ENCODE peak calls at places on chromosomes 3 and 15, in nine cellular contexts. F, R, L, Y, A, U, M, H and W are unnamed samples.

GRCh38 chr3:2517479-2518188 is 419.0 kb downstream of the CNTN4 start:
- DNase-seq in F (no peak), R (no peak), L (no peak), Y (no peak), A (no peak), U (no peak), M (no peak), H (no peak), W (no peak)

GRCh38 chr15:39230205-39230916 is 350.5 kb upstream of the THBS1 start:
- DNase-seq in F (peak), R (no peak), L (no peak), Y (no peak), A (no peak), U (no peak), M (peak), H (no peak), W (no peak)

GRCh38 chr3:55017876-55018275 is 90.0 kb upstream of the LRTM1 start:
- DNase-seq in F (no peak), R (no peak), L (no peak), Y (no peak), A (no peak), U (no peak), M (no peak), H (no peak), W (no peak)

GRCh38 chr3:1214928-1215327 is 122.1 kb downstream of the CNTN6 start:
- DNase-seq in F (no peak), R (no peak), L (no peak), Y (no peak), A (no peak), U (no peak), M (no peak), H (no peak), W (no peak)

GRCh38 chr3:126515066-126515706 is 2.4 kb downstream of the UROC1 start:
- DNase-seq in F (no peak), R (no peak), L (no peak), Y (no peak), A (no peak), U (no peak), M (no peak), H (no peak), W (no peak)

GRCh38 chr3:27431116-27431515 is 53.1 kb downstream of the SLC4A7 start:
- DNase-seq in F (peak), R (peak), L (peak), Y (peak), A (no peak), U (no peak), M (no peak), H (no peak), W (no peak)

GRCh38 chr15:61459785-61460707 is 230.9 kb upstream of the RORA start:
- DNase-seq in F (peak), R (no peak), L (no peak), Y (no peak), A (no peak), U (no peak), M (no peak), H (no peak), W (no peak)

GRCh38 chr3:194671511-194671899 is 486 bp downstream of the LSG1 start:
- DNase-seq in F (peak), R (no peak), L (no peak), Y (peak), A (no peak), U (no peak), M (no peak), H (peak), W (peak)

GRCh38 chr15:29139072-29139471 is 130.6 kb downstream of the NSMCE3 start:
- DNase-seq in F (no peak), R (no peak), L (no peak), Y (no peak), A (no peak), U (no peak), M (no peak), H (no peak), W (no peak)

GRCh38 chr3:127261925-127262324 is 25.9 kb downstream of the PRR20G start:
- DNase-seq in F (no peak), R (no peak), L (no peak), Y (no peak), A (no peak), U (no peak), M (no peak), H (no peak), W (no peak)

GRCh38 chr3:189123595-189124387 is 48.0 kb upstream of the TPRG1 start:
- DNase-seq in F (peak), R (no peak), L (no peak), Y (no peak), A (no peak), U (peak), M (no peak), H (peak), W (no peak)

GRCh38 chr15:66921319-66921718 is 144.1 kb upstream of the SMAD3 start:
- DNase-seq in F (no peak), R (peak), L (no peak), Y (no peak), A (no peak), U (no peak), M (no peak), H (no peak), W (no peak)

GRCh38 chr15:66922608-66923007 is 142.8 kb upstream of the SMAD3 start:
- DNase-seq in F (no peak), R (no peak), L (no peak), Y (no peak), A (no peak), U (no peak), M (no peak), H (no peak), W (no peak)

GRCh38 chr15:66925721-66926120 is 139.7 kb upstream of the SMAD3 start:
- DNase-seq in F (no peak), R (no peak), L (no peak), Y (no peak), A (no peak), U (no peak), M (no peak), H (no peak), W (no peak)

GRCh38 chr15:66924889-66925288 is 140.5 kb upstream of the SMAD3 start:
- DNase-seq in F (no peak), R (no peak), L (no peak), Y (no peak), A (no peak), U (no peak), M (no peak), H (no peak), W (no peak)

GRCh38 chr15:66923438-66923881 is 141.9 kb upstream of the SMAD3 start:
- DNase-seq in F (no peak), R (peak), L (no peak), Y (peak), A (peak), U (no peak), M (peak), H (no peak), W (peak)
- TF ChIP-seq CTCF in F (peak), R (peak), L (peak), Y (peak), A (peak), U (peak), M (peak), H (peak), W (peak)

GRCh38 chr3:125306620-125307019 is 68.5 kb downstream of the ZNF148 start:
- DNase-seq in F (no peak), R (no peak), L (no peak), Y (no peak), A (no peak), U (no peak), M (no peak), H (no peak), W (no peak)
- TF ChIP-seq CTCF in F (no peak), R (no peak), L (no peak), Y (no peak), A (no peak), U (no peak), M (no peak), H (no peak), W (no peak)

GRCh38 chr3:149600619-149601018 is 57.2 kb downstream of the WWTR1 start:
- DNase-seq in F (no peak), R (peak), L (no peak), Y (no peak), A (no peak), U (no peak), M (no peak), H (no peak), W (no peak)
- TF ChIP-seq CTCF in F (no peak), R (no peak), L (no peak), Y (no peak), A (no peak), U (no peak), M (no peak), H (no peak), W (no peak)

DNA sequence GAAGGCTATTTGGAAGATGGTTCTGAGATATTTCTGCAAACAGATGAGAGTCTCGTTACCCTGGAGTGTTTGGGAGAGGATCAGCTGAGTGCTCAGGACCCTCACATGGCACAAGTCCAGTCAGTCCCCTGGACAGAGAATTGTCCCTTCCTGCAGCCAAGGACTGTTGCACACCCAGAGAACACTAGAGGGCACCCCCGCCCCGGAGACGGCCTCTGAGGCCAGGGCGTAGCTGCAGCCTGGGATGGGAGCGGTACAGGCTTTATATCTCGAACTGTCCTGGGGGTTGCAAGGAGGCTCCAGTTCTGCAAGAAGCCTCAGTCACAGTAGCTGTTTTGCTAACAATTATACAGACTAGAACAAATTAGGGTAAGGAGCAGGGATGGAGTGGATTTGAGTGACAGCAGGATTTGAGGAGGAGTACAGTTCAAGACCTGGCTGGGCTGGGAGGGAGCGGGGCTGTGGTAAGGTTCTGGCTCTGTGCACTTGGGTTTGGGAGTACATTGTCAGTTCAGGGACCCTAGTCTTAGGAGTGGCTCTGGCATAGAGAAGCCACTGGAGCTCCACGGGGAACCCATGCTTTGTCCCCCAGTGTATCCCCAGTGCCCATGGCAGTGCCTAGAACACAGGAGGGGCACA is 67.6 kb upstream of the HACD2 start:
- DNase-seq in F (peak), R (peak), L (no peak), Y (peak), A (peak), U (peak), M (peak), H (peak), W (peak)
- TF ChIP-seq CTCF in F (peak), R (peak), L (peak), Y (peak), A (peak), U (peak), M (peak), H (peak), W (peak)